ENCODE peak calls at places on chromosomes 4 and X, in five cellular contexts. One of them, this sample, is unnamed.

GRCh38 chr4:169348541-169348940 is 77.8 kb upstream of the SH3RF1 start:
- DNase-seq in lower leg skin: no peak
- DNase-seq in uterus: no peak
- DNase-seq in tibial nerve: no peak
- DNase-seq in breast epithelium: no peak
- DNase-seq in this sample: no peak

GRCh38 chrX:31213941-31214340 is 142.1 kb upstream of the FTHL17 start:
- DNase-seq in lower leg skin: no peak
- DNase-seq in uterus: no peak
- DNase-seq in tibial nerve: no peak
- DNase-seq in breast epithelium: no peak
- DNase-seq in this sample: no peak

GRCh38 chr4:44447563-44448504 is 775 bp downstream of the KCTD8 start:
- DNase-seq in lower leg skin: no peak
- DNase-seq in uterus: peak; percentile 16
- DNase-seq in tibial nerve: peak; percentile 12
- DNase-seq in breast epithelium: peak; percentile 53
- DNase-seq in this sample: no peak

GRCh38 chr4:86769794-86770193 is 79.4 kb downstream of the SLC10A6 start:
- DNase-seq in lower leg skin: no peak
- DNase-seq in uterus: no peak
- DNase-seq in tibial nerve: no peak
- DNase-seq in breast epithelium: no peak
- DNase-seq in this sample: no peak

GRCh38 chrX:46838482-46838857 is 1.6 kb downstream of the RP2 start:
- DNase-seq in lower leg skin: no peak
- DNase-seq in uterus: no peak
- DNase-seq in tibial nerve: no peak
- DNase-seq in breast epithelium: no peak
- DNase-seq in this sample: no peak

GRCh38 chr4:78612398-78613005 is 60.9 kb downstream of the ANXA3 start:
- DNase-seq in lower leg skin: no peak
- DNase-seq in uterus: no peak
- DNase-seq in tibial nerve: no peak
- DNase-seq in breast epithelium: no peak
- DNase-seq in this sample: no peak

GRCh38 chr4:3290889-3291321 is 1.9 kb upstream of the RGS12 start:
- DNase-seq in lower leg skin: no peak
- DNase-seq in uterus: no peak
- DNase-seq in tibial nerve: no peak
- DNase-seq in breast epithelium: no peak
- DNase-seq in this sample: no peak

GRCh38 chr4:175412744-175413143 is 399.3 kb downstream of the GPM6A start:
- DNase-seq in lower leg skin: no peak
- DNase-seq in uterus: no peak
- DNase-seq in tibial nerve: no peak
- DNase-seq in breast epithelium: no peak
- DNase-seq in this sample: no peak

GRCh38 chrX:40388441-40388840 is 192.3 kb upstream of the ATP6AP2 start:
- DNase-seq in lower leg skin: no peak
- DNase-seq in uterus: no peak
- DNase-seq in tibial nerve: no peak
- DNase-seq in breast epithelium: no peak
- DNase-seq in this sample: no peak

GRCh38 chrX:23901065-23901464 is 6.7 kb downstream of the APOO start:
- DNase-seq in lower leg skin: no peak
- DNase-seq in uterus: no peak
- DNase-seq in tibial nerve: no peak
- DNase-seq in breast epithelium: no peak
- DNase-seq in this sample: no peak

GRCh38 chr4:141768954-141769353 is 132.6 kb downstream of the IL15 start:
- DNase-seq in lower leg skin: no peak
- DNase-seq in uterus: no peak
- DNase-seq in tibial nerve: no peak
- DNase-seq in breast epithelium: no peak
- DNase-seq in this sample: no peak

GRCh38 chr4:110245567-110245966 is 47.2 kb upstream of the ELOVL6 start:
- DNase-seq in lower leg skin: no peak
- DNase-seq in uterus: no peak
- DNase-seq in tibial nerve: no peak
- DNase-seq in breast epithelium: no peak
- DNase-seq in this sample: no peak

GRCh38 chr4:33226783-33227182 is 2506.6 kb downstream of the PCDH7 start:
- DNase-seq in lower leg skin: no peak
- DNase-seq in uterus: no peak
- DNase-seq in tibial nerve: no peak
- DNase-seq in breast epithelium: no peak
- DNase-seq in this sample: no peak

GRCh38 chr4:57943672-57944071 is 833.5 kb upstream of the IGFBP7 start:
- DNase-seq in lower leg skin: no peak
- DNase-seq in uterus: no peak
- DNase-seq in tibial nerve: no peak
- DNase-seq in breast epithelium: no peak
- DNase-seq in this sample: no peak

GRCh38 chrX:150148749-150149672 is 210.7 kb upstream of the EOLA2 start:
- DNase-seq in lower leg skin: no peak
- DNase-seq in uterus: no peak
- DNase-seq in tibial nerve: no peak
- DNase-seq in breast epithelium: no peak
- DNase-seq in this sample: no peak

GRCh38 chr4:7004331-7004730 is 38.8 kb upstream of the TADA2B start:
- DNase-seq in lower leg skin: no peak
- DNase-seq in uterus: no peak
- DNase-seq in tibial nerve: no peak
- DNase-seq in breast epithelium: peak; percentile 81
- DNase-seq in this sample: no peak

GRCh38 chr4:53682196-53682595 is 90.9 kb upstream of the LNX1 start:
- DNase-seq in lower leg skin: no peak
- DNase-seq in uterus: no peak
- DNase-seq in tibial nerve: no peak
- DNase-seq in breast epithelium: no peak
- DNase-seq in this sample: no peak

GRCh38 chr4:165627548-165627947 is 245.5 kb upstream of the TLL1 start:
- DNase-seq in lower leg skin: no peak
- DNase-seq in uterus: no peak
- DNase-seq in tibial nerve: no peak
- DNase-seq in breast epithelium: no peak
- DNase-seq in this sample: no peak

GRCh38 chr4:100190643-100191600 is 654 bp upstream of the DDIT4L start:
- DNase-seq in lower leg skin: no peak
- DNase-seq in uterus: peak; percentile 12
- DNase-seq in tibial nerve: no peak
- DNase-seq in breast epithelium: no peak
- DNase-seq in this sample: no peak

GRCh38 chr4:47410271-47410670 is 53.2 kb downstream of the COMMD8 start:
- DNase-seq in lower leg skin: no peak
- DNase-seq in uterus: no peak
- DNase-seq in tibial nerve: no peak
- DNase-seq in breast epithelium: no peak
- DNase-seq in this sample: no peak

DNA sequence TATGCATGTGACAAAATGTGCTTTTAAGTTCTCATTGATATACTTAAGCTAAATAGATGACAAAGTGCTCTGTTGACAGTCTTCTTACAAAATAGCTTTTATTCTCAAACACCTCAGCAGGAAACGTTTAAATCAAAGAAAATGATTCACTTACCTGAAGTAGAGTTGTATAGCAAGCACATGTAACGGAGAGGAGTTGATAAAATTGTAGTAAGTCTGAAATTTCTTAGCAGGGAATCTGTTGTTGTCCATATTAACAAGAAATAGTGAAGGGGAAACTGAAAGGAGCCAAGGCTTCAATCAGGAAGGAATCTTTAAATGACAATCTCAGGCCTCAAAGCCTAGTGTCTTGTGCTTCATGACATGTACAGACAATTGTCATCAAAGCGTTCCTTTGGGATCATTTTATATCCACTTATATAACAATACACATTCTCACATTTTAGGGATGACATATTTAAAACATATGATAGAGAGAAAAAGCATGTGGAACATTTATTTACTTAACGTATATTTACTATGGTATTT is 2010.2 kb upstream of the IGFBP7 start:
- DNase-seq in lower leg skin: no peak
- DNase-seq in uterus: no peak
- DNase-seq in tibial nerve: no peak
- DNase-seq in breast epithelium: no peak
- DNase-seq in this sample: no peak
- TF ChIP-seq POLR2A in lower leg skin: no peak
- TF ChIP-seq POLR2A in uterus: no peak
- TF ChIP-seq POLR2A in tibial nerve: no peak
- TF ChIP-seq POLR2A in breast epithelium: no peak
- TF ChIP-seq POLR2A in this sample: no peak

GRCh38 chrX:107000013-107000515 is at the start of gene MORC4:
- DNase-seq in lower leg skin: peak; percentile 76
- DNase-seq in uterus: peak; percentile 85
- DNase-seq in tibial nerve: peak; percentile 37
- DNase-seq in breast epithelium: peak; percentile 64
- DNase-seq in this sample: peak; percentile 16
- TF ChIP-seq POLR2A in lower leg skin: no peak
- TF ChIP-seq POLR2A in uterus: peak; percentile 65
- TF ChIP-seq POLR2A in tibial nerve: peak; percentile 28
- TF ChIP-seq POLR2A in breast epithelium: no peak
- TF ChIP-seq POLR2A in this sample: no peak

GRCh38 chr4:126427781-126428360 is 1113.1 kb downstream of the FAT4 start:
- DNase-seq in lower leg skin: no peak
- DNase-seq in uterus: no peak
- DNase-seq in tibial nerve: no peak
- DNase-seq in breast epithelium: no peak
- DNase-seq in this sample: no peak
- TF ChIP-seq POLR2A in lower leg skin: no peak
- TF ChIP-seq POLR2A in uterus: no peak
- TF ChIP-seq POLR2A in tibial nerve: no peak
- TF ChIP-seq POLR2A in breast epithelium: no peak
- TF ChIP-seq POLR2A in this sample: no peak

DNA sequence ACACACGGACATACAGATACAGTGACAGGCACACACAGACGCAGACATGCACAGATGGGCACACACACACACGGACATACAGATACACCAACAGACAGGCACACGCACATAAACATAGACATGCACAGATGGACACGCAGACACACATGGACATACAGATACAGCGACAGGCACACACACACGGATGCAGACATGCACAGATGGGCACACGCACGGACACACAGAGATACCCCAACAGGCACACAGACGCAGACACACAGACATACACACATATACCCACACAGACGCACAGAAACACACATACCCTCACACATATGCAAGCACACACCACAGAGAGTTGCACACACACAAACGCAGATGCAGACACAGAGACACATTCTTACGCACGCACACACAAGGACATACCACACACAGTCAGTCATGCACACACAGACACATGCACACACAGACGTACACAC is 24.4 kb upstream of the SLC25A6 start:
- DNase-seq in lower leg skin: no peak
- DNase-seq in uterus: no peak
- DNase-seq in tibial nerve: no peak
- DNase-seq in breast epithelium: no peak
- DNase-seq in this sample: no peak
- TF ChIP-seq POLR2A in lower leg skin: no peak
- TF ChIP-seq POLR2A in uterus: no peak
- TF ChIP-seq POLR2A in tibial nerve: no peak
- TF ChIP-seq POLR2A in breast epithelium: no peak
- TF ChIP-seq POLR2A in this sample: peak; percentile 47